ENCODE peak calls at places on chromosomes 16 and 17, in ten cellular contexts. One of them, this sample, is unnamed.

GRCh38 chr17:4266550-4266949 is 2.8 kb upstream of the ANKFY1 start:
- DNase-seq in NCI-H1092: no peak
- DNase-seq in anterior cingulate cortex: no peak
- DNase-seq in hepatic stellate cell: no peak
- DNase-seq in activated CD4-positive, alpha-beta T cell treated with anti-CD3 and anti-CD28 coated beads, Interleukin-2, amount 50 U/mL, for 1 hour: no peak
- DNase-seq in 8988T: no peak
- DNase-seq in activated B cell treated with CpG ODN at 0.5 μM for 24 hours: no peak
- DNase-seq in fibroblast of the aortic adventitia: no peak
- DNase-seq in M059J: no peak
- DNase-seq in H1: no peak
- DNase-seq in this sample: no peak

GRCh38 chr16:77297996-77298637 is 98.9 kb downstream of the SYCE1L start:
- DNase-seq in NCI-H1092: no peak
- DNase-seq in anterior cingulate cortex: no peak
- DNase-seq in hepatic stellate cell: no peak
- DNase-seq in activated CD4-positive, alpha-beta T cell treated with anti-CD3 and anti-CD28 coated beads, Interleukin-2, amount 50 U/mL, for 1 hour: no peak
- DNase-seq in 8988T: no peak
- DNase-seq in activated B cell treated with CpG ODN at 0.5 μM for 24 hours: no peak
- DNase-seq in fibroblast of the aortic adventitia: peak
- DNase-seq in M059J: peak
- DNase-seq in H1: no peak
- DNase-seq in this sample: no peak

GRCh38 chr16:50676684-50677225 is 4.4 kb downstream of the SNX20 start:
- DNase-seq in NCI-H1092: no peak
- DNase-seq in anterior cingulate cortex: no peak
- DNase-seq in hepatic stellate cell: no peak
- DNase-seq in activated CD4-positive, alpha-beta T cell treated with anti-CD3 and anti-CD28 coated beads, Interleukin-2, amount 50 U/mL, for 1 hour: no peak
- DNase-seq in 8988T: no peak
- DNase-seq in activated B cell treated with CpG ODN at 0.5 μM for 24 hours: no peak
- DNase-seq in fibroblast of the aortic adventitia: no peak
- DNase-seq in M059J: no peak
- DNase-seq in H1: no peak
- DNase-seq in this sample: no peak

GRCh38 chr17:38554430-38555350 is 51.1 kb downstream of the SRCIN1 start:
- DNase-seq in NCI-H1092: peak
- DNase-seq in anterior cingulate cortex: no peak
- DNase-seq in hepatic stellate cell: no peak
- DNase-seq in activated CD4-positive, alpha-beta T cell treated with anti-CD3 and anti-CD28 coated beads, Interleukin-2, amount 50 U/mL, for 1 hour: no peak
- DNase-seq in 8988T: no peak
- DNase-seq in activated B cell treated with CpG ODN at 0.5 μM for 24 hours: no peak
- DNase-seq in fibroblast of the aortic adventitia: peak
- DNase-seq in M059J: peak
- DNase-seq in H1: no peak
- DNase-seq in this sample: no peak

GRCh38 chr17:48520631-48521045 is 10.2 kb downstream of the HOXB1 start:
- DNase-seq in NCI-H1092: no peak
- DNase-seq in anterior cingulate cortex: no peak
- DNase-seq in hepatic stellate cell: peak
- DNase-seq in activated CD4-positive, alpha-beta T cell treated with anti-CD3 and anti-CD28 coated beads, Interleukin-2, amount 50 U/mL, for 1 hour: no peak
- DNase-seq in 8988T: no peak
- DNase-seq in activated B cell treated with CpG ODN at 0.5 μM for 24 hours: no peak
- DNase-seq in fibroblast of the aortic adventitia: peak
- DNase-seq in M059J: peak
- DNase-seq in H1: no peak
- DNase-seq in this sample: no peak

GRCh38 chr17:9173386-9173983 is 152.2 kb downstream of the NTN1 start:
- DNase-seq in NCI-H1092: no peak
- DNase-seq in anterior cingulate cortex: no peak
- DNase-seq in hepatic stellate cell: no peak
- DNase-seq in activated CD4-positive, alpha-beta T cell treated with anti-CD3 and anti-CD28 coated beads, Interleukin-2, amount 50 U/mL, for 1 hour: no peak
- DNase-seq in 8988T: no peak
- DNase-seq in activated B cell treated with CpG ODN at 0.5 μM for 24 hours: no peak
- DNase-seq in fibroblast of the aortic adventitia: no peak
- DNase-seq in M059J: no peak
- DNase-seq in H1: no peak
- DNase-seq in this sample: no peak

GRCh38 chr17:70405492-70406220 is 236.3 kb downstream of the KCNJ2 start:
- DNase-seq in NCI-H1092: no peak
- DNase-seq in anterior cingulate cortex: no peak
- DNase-seq in hepatic stellate cell: peak
- DNase-seq in activated CD4-positive, alpha-beta T cell treated with anti-CD3 and anti-CD28 coated beads, Interleukin-2, amount 50 U/mL, for 1 hour: no peak
- DNase-seq in 8988T: no peak
- DNase-seq in activated B cell treated with CpG ODN at 0.5 μM for 24 hours: no peak
- DNase-seq in fibroblast of the aortic adventitia: peak
- DNase-seq in M059J: peak
- DNase-seq in H1: no peak
- DNase-seq in this sample: no peak

GRCh38 chr17:4626734-4627256 is 14.7 kb downstream of the ALOX15 start:
- DNase-seq in NCI-H1092: no peak
- DNase-seq in anterior cingulate cortex: no peak
- DNase-seq in hepatic stellate cell: no peak
- DNase-seq in activated CD4-positive, alpha-beta T cell treated with anti-CD3 and anti-CD28 coated beads, Interleukin-2, amount 50 U/mL, for 1 hour: no peak
- DNase-seq in 8988T: no peak
- DNase-seq in activated B cell treated with CpG ODN at 0.5 μM for 24 hours: no peak
- DNase-seq in fibroblast of the aortic adventitia: no peak
- DNase-seq in M059J: no peak
- DNase-seq in H1: no peak
- DNase-seq in this sample: no peak

GRCh38 chr16:75929056-75929455 is 202.8 kb upstream of the CPHXL start:
- DNase-seq in NCI-H1092: no peak
- DNase-seq in anterior cingulate cortex: no peak
- DNase-seq in hepatic stellate cell: no peak
- DNase-seq in activated CD4-positive, alpha-beta T cell treated with anti-CD3 and anti-CD28 coated beads, Interleukin-2, amount 50 U/mL, for 1 hour: no peak
- DNase-seq in 8988T: no peak
- DNase-seq in activated B cell treated with CpG ODN at 0.5 μM for 24 hours: no peak
- DNase-seq in fibroblast of the aortic adventitia: no peak
- DNase-seq in M059J: no peak
- DNase-seq in H1: no peak
- DNase-seq in this sample: no peak

GRCh38 chr17:77644981-77645380 is 313.5 kb upstream of the TNRC6C start:
- DNase-seq in NCI-H1092: no peak
- DNase-seq in anterior cingulate cortex: no peak
- DNase-seq in hepatic stellate cell: no peak
- DNase-seq in activated CD4-positive, alpha-beta T cell treated with anti-CD3 and anti-CD28 coated beads, Interleukin-2, amount 50 U/mL, for 1 hour: peak
- DNase-seq in 8988T: no peak
- DNase-seq in activated B cell treated with CpG ODN at 0.5 μM for 24 hours: no peak
- DNase-seq in fibroblast of the aortic adventitia: no peak
- DNase-seq in M059J: no peak
- DNase-seq in H1: no peak
- DNase-seq in this sample: no peak

GRCh38 chr17:50101346-50102163 is 6.4 kb downstream of the PDK2 start:
- DNase-seq in NCI-H1092: no peak
- DNase-seq in anterior cingulate cortex: peak
- DNase-seq in hepatic stellate cell: peak
- DNase-seq in activated CD4-positive, alpha-beta T cell treated with anti-CD3 and anti-CD28 coated beads, Interleukin-2, amount 50 U/mL, for 1 hour: no peak
- DNase-seq in 8988T: no peak
- DNase-seq in activated B cell treated with CpG ODN at 0.5 μM for 24 hours: no peak
- DNase-seq in fibroblast of the aortic adventitia: peak
- DNase-seq in M059J: no peak
- DNase-seq in H1: no peak
- DNase-seq in this sample: no peak

GRCh38 chr16:1610071-1610840 is 1.6 kb downstream of the IFT140 start:
- DNase-seq in NCI-H1092: peak
- DNase-seq in anterior cingulate cortex: peak
- DNase-seq in hepatic stellate cell: peak
- DNase-seq in activated CD4-positive, alpha-beta T cell treated with anti-CD3 and anti-CD28 coated beads, Interleukin-2, amount 50 U/mL, for 1 hour: peak
- DNase-seq in 8988T: peak
- DNase-seq in activated B cell treated with CpG ODN at 0.5 μM for 24 hours: peak
- DNase-seq in fibroblast of the aortic adventitia: peak
- DNase-seq in M059J: peak
- DNase-seq in H1: peak
- DNase-seq in this sample: peak

GRCh38 chr16:15963307-15963910 is 14.0 kb downstream of the ABCC1 start:
- DNase-seq in NCI-H1092: no peak
- DNase-seq in anterior cingulate cortex: no peak
- DNase-seq in hepatic stellate cell: no peak
- DNase-seq in activated CD4-positive, alpha-beta T cell treated with anti-CD3 and anti-CD28 coated beads, Interleukin-2, amount 50 U/mL, for 1 hour: no peak
- DNase-seq in 8988T: no peak
- DNase-seq in activated B cell treated with CpG ODN at 0.5 μM for 24 hours: no peak
- DNase-seq in fibroblast of the aortic adventitia: peak
- DNase-seq in M059J: peak
- DNase-seq in H1: no peak
- DNase-seq in this sample: no peak

GRCh38 chr17:76584427-76585047 is 1.1 kb downstream of the ST6GALNAC2 start:
- DNase-seq in NCI-H1092: no peak
- DNase-seq in anterior cingulate cortex: no peak
- DNase-seq in hepatic stellate cell: no peak
- DNase-seq in activated CD4-positive, alpha-beta T cell treated with anti-CD3 and anti-CD28 coated beads, Interleukin-2, amount 50 U/mL, for 1 hour: no peak
- DNase-seq in 8988T: no peak
- DNase-seq in activated B cell treated with CpG ODN at 0.5 μM for 24 hours: no peak
- DNase-seq in fibroblast of the aortic adventitia: no peak
- DNase-seq in M059J: no peak
- DNase-seq in H1: no peak
- DNase-seq in this sample: no peak

GRCh38 chr16:1389762-1390161 is 24.7 kb downstream of the UNKL start:
- DNase-seq in NCI-H1092: no peak
- DNase-seq in anterior cingulate cortex: no peak
- DNase-seq in hepatic stellate cell: no peak
- DNase-seq in activated CD4-positive, alpha-beta T cell treated with anti-CD3 and anti-CD28 coated beads, Interleukin-2, amount 50 U/mL, for 1 hour: no peak
- DNase-seq in 8988T: no peak
- DNase-seq in activated B cell treated with CpG ODN at 0.5 μM for 24 hours: no peak
- DNase-seq in fibroblast of the aortic adventitia: no peak
- DNase-seq in M059J: no peak
- DNase-seq in H1: no peak
- DNase-seq in this sample: no peak

GRCh38 chr16:70770968-70771552 is 29.9 kb downstream of the VAC14 start:
- DNase-seq in NCI-H1092: no peak
- DNase-seq in anterior cingulate cortex: peak
- DNase-seq in hepatic stellate cell: peak
- DNase-seq in activated CD4-positive, alpha-beta T cell treated with anti-CD3 and anti-CD28 coated beads, Interleukin-2, amount 50 U/mL, for 1 hour: peak
- DNase-seq in 8988T: no peak
- DNase-seq in activated B cell treated with CpG ODN at 0.5 μM for 24 hours: peak
- DNase-seq in fibroblast of the aortic adventitia: peak
- DNase-seq in M059J: peak
- DNase-seq in H1: peak
- DNase-seq in this sample: no peak

GRCh38 chr17:70780031-70780430 is 610.7 kb downstream of the KCNJ2 start:
- DNase-seq in NCI-H1092: no peak
- DNase-seq in anterior cingulate cortex: no peak
- DNase-seq in hepatic stellate cell: no peak
- DNase-seq in activated CD4-positive, alpha-beta T cell treated with anti-CD3 and anti-CD28 coated beads, Interleukin-2, amount 50 U/mL, for 1 hour: no peak
- DNase-seq in 8988T: no peak
- DNase-seq in activated B cell treated with CpG ODN at 0.5 μM for 24 hours: no peak
- DNase-seq in fibroblast of the aortic adventitia: no peak
- DNase-seq in M059J: no peak
- DNase-seq in H1: no peak
- DNase-seq in this sample: no peak

GRCh38 chr16:73172621-73173312 is 124.8 kb upstream of the ZFHX3 start:
- DNase-seq in NCI-H1092: peak
- DNase-seq in anterior cingulate cortex: no peak
- DNase-seq in hepatic stellate cell: peak
- DNase-seq in activated CD4-positive, alpha-beta T cell treated with anti-CD3 and anti-CD28 coated beads, Interleukin-2, amount 50 U/mL, for 1 hour: no peak
- DNase-seq in 8988T: peak
- DNase-seq in activated B cell treated with CpG ODN at 0.5 μM for 24 hours: no peak
- DNase-seq in fibroblast of the aortic adventitia: peak
- DNase-seq in M059J: peak
- DNase-seq in H1: peak
- DNase-seq in this sample: no peak

GRCh38 chr16:12450381-12450780 is 353.3 kb downstream of the CPPED1 start:
- DNase-seq in NCI-H1092: no peak
- DNase-seq in anterior cingulate cortex: no peak
- DNase-seq in hepatic stellate cell: no peak
- DNase-seq in activated CD4-positive, alpha-beta T cell treated with anti-CD3 and anti-CD28 coated beads, Interleukin-2, amount 50 U/mL, for 1 hour: no peak
- DNase-seq in 8988T: no peak
- DNase-seq in activated B cell treated with CpG ODN at 0.5 μM for 24 hours: no peak
- DNase-seq in fibroblast of the aortic adventitia: no peak
- DNase-seq in M059J: no peak
- DNase-seq in H1: no peak
- DNase-seq in this sample: no peak

GRCh38 chr16:49463529-49463928 is 89.9 kb downstream of the C16orf78 start:
- DNase-seq in NCI-H1092: no peak
- DNase-seq in anterior cingulate cortex: no peak
- DNase-seq in hepatic stellate cell: no peak
- DNase-seq in activated CD4-positive, alpha-beta T cell treated with anti-CD3 and anti-CD28 coated beads, Interleukin-2, amount 50 U/mL, for 1 hour: peak
- DNase-seq in 8988T: no peak
- DNase-seq in activated B cell treated with CpG ODN at 0.5 μM for 24 hours: no peak
- DNase-seq in fibroblast of the aortic adventitia: no peak
- DNase-seq in M059J: no peak
- DNase-seq in H1: peak
- DNase-seq in this sample: no peak

GRCh38 chr17:77318021-77318420 is 177.3 kb downstream of the SEC14L1 start:
- DNase-seq in NCI-H1092: no peak
- DNase-seq in anterior cingulate cortex: no peak
- DNase-seq in hepatic stellate cell: no peak
- DNase-seq in activated CD4-positive, alpha-beta T cell treated with anti-CD3 and anti-CD28 coated beads, Interleukin-2, amount 50 U/mL, for 1 hour: no peak
- DNase-seq in 8988T: no peak
- DNase-seq in activated B cell treated with CpG ODN at 0.5 μM for 24 hours: no peak
- DNase-seq in fibroblast of the aortic adventitia: no peak
- DNase-seq in M059J: no peak
- DNase-seq in H1: no peak
- DNase-seq in this sample: no peak

GRCh38 chr17:36524428-36524876 is 10.2 kb downstream of the MYO19 start:
- DNase-seq in NCI-H1092: no peak
- DNase-seq in anterior cingulate cortex: no peak
- DNase-seq in hepatic stellate cell: no peak
- DNase-seq in activated CD4-positive, alpha-beta T cell treated with anti-CD3 and anti-CD28 coated beads, Interleukin-2, amount 50 U/mL, for 1 hour: no peak
- DNase-seq in 8988T: no peak
- DNase-seq in activated B cell treated with CpG ODN at 0.5 μM for 24 hours: no peak
- DNase-seq in fibroblast of the aortic adventitia: no peak
- DNase-seq in M059J: peak
- DNase-seq in H1: no peak
- DNase-seq in this sample: no peak

This sample was measured in iPS DF 19.7.